ENCODE peak calls at places on chromosome 10, in five cellular contexts. One of them, this sample, is unnamed. For H3K9me3, the result is how much of the 10 kb centered on the place peaks cover.

GRCh38 chr10:91698258-91698657 is 65.4 kb upstream of the PPP1R3C start:
- DNase-seq in transverse colon: no peak
- DNase-seq in stomach: no peak
- DNase-seq in astrocyte: no peak
- DNase-seq in effector memory CD4-positive, alpha-beta T cell: no peak
- DNase-seq in this sample: no peak

GRCh38 chr10:110556993-110557601 is 10.4 kb upstream of the SMC3 start:
- DNase-seq in transverse colon: peak
- DNase-seq in stomach: peak
- DNase-seq in astrocyte: peak
- DNase-seq in effector memory CD4-positive, alpha-beta T cell: no peak
- DNase-seq in this sample: peak

GRCh38 chr10:14244147-14244546 is 86.6 kb downstream of the FRMD4A start:
- DNase-seq in transverse colon: no peak
- DNase-seq in stomach: no peak
- DNase-seq in astrocyte: no peak
- DNase-seq in effector memory CD4-positive, alpha-beta T cell: no peak
- DNase-seq in this sample: peak

GRCh38 chr10:63005246-63005645 is 127.9 kb upstream of the NRBF2 start:
- DNase-seq in transverse colon: no peak
- DNase-seq in stomach: no peak
- DNase-seq in astrocyte: peak
- DNase-seq in effector memory CD4-positive, alpha-beta T cell: no peak
- DNase-seq in this sample: peak

GRCh38 chr10:94065787-94066186 is 72.1 kb downstream of the PLCE1 start:
- DNase-seq in transverse colon: no peak
- DNase-seq in stomach: no peak
- DNase-seq in astrocyte: no peak
- DNase-seq in effector memory CD4-positive, alpha-beta T cell: no peak
- DNase-seq in this sample: no peak

GRCh38 chr10:6583447-6583846 is 3.4 kb upstream of the PRKCQ start:
- DNase-seq in transverse colon: no peak
- DNase-seq in stomach: no peak
- DNase-seq in astrocyte: no peak
- DNase-seq in effector memory CD4-positive, alpha-beta T cell: peak
- DNase-seq in this sample: no peak

GRCh38 chr10:87760195-87760905 is 57.7 kb downstream of the ATAD1 start:
- DNase-seq in transverse colon: no peak
- DNase-seq in stomach: no peak
- DNase-seq in astrocyte: no peak
- DNase-seq in effector memory CD4-positive, alpha-beta T cell: no peak
- DNase-seq in this sample: no peak

GRCh38 chr10:103896225-103896624 is 21.8 kb downstream of the STN1 start:
- DNase-seq in transverse colon: no peak
- DNase-seq in stomach: no peak
- DNase-seq in astrocyte: no peak
- DNase-seq in effector memory CD4-positive, alpha-beta T cell: no peak
- DNase-seq in this sample: peak

GRCh38 chr10:91521444-91521843 is 111.3 kb downstream of the HECTD2 start:
- DNase-seq in transverse colon: no peak
- DNase-seq in stomach: no peak
- DNase-seq in astrocyte: no peak
- DNase-seq in effector memory CD4-positive, alpha-beta T cell: no peak
- DNase-seq in this sample: no peak

GRCh38 chr10:22690614-22691431 is 23.6 kb downstream of the PIP4K2A start:
- DNase-seq in transverse colon: no peak
- DNase-seq in stomach: no peak
- DNase-seq in astrocyte: no peak
- DNase-seq in effector memory CD4-positive, alpha-beta T cell: no peak
- DNase-seq in this sample: no peak

GRCh38 chr10:48901152-48901705 is 38.4 kb downstream of the LRRC18 start:
- DNase-seq in transverse colon: no peak
- DNase-seq in stomach: no peak
- DNase-seq in astrocyte: no peak
- DNase-seq in effector memory CD4-positive, alpha-beta T cell: no peak
- DNase-seq in this sample: no peak

GRCh38 chr10:35463105-35463867 is 127.0 kb downstream of the CCNY start:
- DNase-seq in transverse colon: no peak
- DNase-seq in stomach: no peak
- DNase-seq in astrocyte: no peak
- DNase-seq in effector memory CD4-positive, alpha-beta T cell: no peak
- DNase-seq in this sample: no peak

GRCh38 chr10:4698075-4698474 is 127.9 kb upstream of the AKR1E2 start:
- DNase-seq in transverse colon: no peak
- DNase-seq in stomach: no peak
- DNase-seq in astrocyte: peak
- DNase-seq in effector memory CD4-positive, alpha-beta T cell: no peak
- DNase-seq in this sample: peak

GRCh38 chr10:47402681-47403301 is 18.7 kb upstream of the ZNF488 start:
- DNase-seq in transverse colon: peak
- DNase-seq in stomach: no peak
- DNase-seq in astrocyte: peak
- DNase-seq in effector memory CD4-positive, alpha-beta T cell: no peak
- DNase-seq in this sample: peak

GRCh38 chr10:97333601-97334369 is 744 bp downstream of the FRAT2 start:
- DNase-seq in transverse colon: peak
- DNase-seq in stomach: peak
- DNase-seq in astrocyte: peak
- DNase-seq in effector memory CD4-positive, alpha-beta T cell: no peak
- DNase-seq in this sample: peak

GRCh38 chr10:87505366-87506113 is 847 bp downstream of the MINPP1 start:
- DNase-seq in transverse colon: peak
- DNase-seq in stomach: peak
- DNase-seq in astrocyte: peak
- DNase-seq in effector memory CD4-positive, alpha-beta T cell: peak
- DNase-seq in this sample: peak

GRCh38 chr10:33046792-33047191 is 88.8 kb upstream of the ITGB1 start:
- DNase-seq in transverse colon: no peak
- DNase-seq in stomach: no peak
- DNase-seq in astrocyte: no peak
- DNase-seq in effector memory CD4-positive, alpha-beta T cell: no peak
- DNase-seq in this sample: no peak

GRCh38 chr10:95530561-95530960 is 30.6 kb downstream of the SORBS1 start:
- DNase-seq in transverse colon: no peak
- DNase-seq in stomach: no peak
- DNase-seq in astrocyte: no peak
- DNase-seq in effector memory CD4-positive, alpha-beta T cell: no peak
- DNase-seq in this sample: no peak

GRCh38 chr10:95531041-95531809 is 29.9 kb downstream of the SORBS1 start:
- DNase-seq in transverse colon: no peak
- DNase-seq in stomach: no peak
- DNase-seq in astrocyte: no peak
- DNase-seq in effector memory CD4-positive, alpha-beta T cell: no peak
- DNase-seq in this sample: no peak

GRCh38 chr10:95533590-95533989 is 27.6 kb downstream of the SORBS1 start:
- DNase-seq in transverse colon: no peak
- DNase-seq in stomach: no peak
- DNase-seq in astrocyte: no peak
- DNase-seq in effector memory CD4-positive, alpha-beta T cell: no peak
- DNase-seq in this sample: no peak

GRCh38 chr10:95532536-95532935 is 28.6 kb downstream of the SORBS1 start:
- DNase-seq in transverse colon: no peak
- DNase-seq in stomach: no peak
- DNase-seq in astrocyte: peak
- DNase-seq in effector memory CD4-positive, alpha-beta T cell: no peak
- DNase-seq in this sample: no peak

GRCh38 chr10:95531994-95532399 is 29.2 kb downstream of the SORBS1 start:
- DNase-seq in transverse colon: no peak
- DNase-seq in stomach: no peak
- DNase-seq in astrocyte: no peak
- DNase-seq in effector memory CD4-positive, alpha-beta T cell: no peak
- DNase-seq in this sample: no peak
- H3K4me3 ChIP-seq in transverse colon: no peak
- H3K4me3 ChIP-seq in stomach: no peak
- H3K4me3 ChIP-seq in astrocyte: no peak
- H3K4me3 ChIP-seq in effector memory CD4-positive, alpha-beta T cell: no peak
- H3K4me3 ChIP-seq in this sample: no peak

GRCh38 chr10:123446449-123447156 is 219.6 kb upstream of the GPR26 start:
- DNase-seq in transverse colon: no peak
- DNase-seq in stomach: no peak
- DNase-seq in astrocyte: no peak
- DNase-seq in effector memory CD4-positive, alpha-beta T cell: no peak
- DNase-seq in this sample: no peak
- H3K9me3 ChIP-seq in transverse colon: under half
- H3K9me3 ChIP-seq in stomach: under half
- H3K9me3 ChIP-seq in astrocyte: under half
- H3K9me3 ChIP-seq in effector memory CD4-positive, alpha-beta T cell: under half
- H3K9me3 ChIP-seq in this sample: under half

GRCh38 chr10:133520193-133520738 is 6.9 kb upstream of the CYP2E1 start:
- DNase-seq in transverse colon: peak
- DNase-seq in stomach: peak
- DNase-seq in astrocyte: no peak
- DNase-seq in effector memory CD4-positive, alpha-beta T cell: peak
- DNase-seq in this sample: peak
- H3K4me3 ChIP-seq in transverse colon: peak
- H3K4me3 ChIP-seq in stomach: peak
- H3K4me3 ChIP-seq in astrocyte: peak
- H3K4me3 ChIP-seq in effector memory CD4-positive, alpha-beta T cell: peak
- H3K4me3 ChIP-seq in this sample: peak

GRCh38 chr10:31677198-31678138 is 251.2 kb downstream of the ARHGAP12 start:
- DNase-seq in transverse colon: no peak
- DNase-seq in stomach: no peak
- DNase-seq in astrocyte: no peak
- DNase-seq in effector memory CD4-positive, alpha-beta T cell: no peak
- DNase-seq in this sample: no peak

GRCh38 chr10:31678139-31678536 is 250.5 kb downstream of the ARHGAP12 start:
- DNase-seq in transverse colon: no peak
- DNase-seq in stomach: no peak
- DNase-seq in astrocyte: no peak
- DNase-seq in effector memory CD4-positive, alpha-beta T cell: no peak
- DNase-seq in this sample: no peak

GRCh38 chr10:31679931-31680330 is 248.7 kb downstream of the ARHGAP12 start:
- DNase-seq in transverse colon: no peak
- DNase-seq in stomach: no peak
- DNase-seq in astrocyte: no peak
- DNase-seq in effector memory CD4-positive, alpha-beta T cell: no peak
- DNase-seq in this sample: no peak

GRCh38 chr10:31675726-31676125 is 252.9 kb downstream of the ARHGAP12 start:
- DNase-seq in transverse colon: no peak
- DNase-seq in stomach: no peak
- DNase-seq in astrocyte: no peak
- DNase-seq in effector memory CD4-positive, alpha-beta T cell: no peak
- DNase-seq in this sample: no peak

GRCh38 chr10:31678573-31679122 is 250.0 kb downstream of the ARHGAP12 start:
- DNase-seq in transverse colon: no peak
- DNase-seq in stomach: no peak
- DNase-seq in astrocyte: no peak
- DNase-seq in effector memory CD4-positive, alpha-beta T cell: no peak
- DNase-seq in this sample: no peak
- H3K9me3 ChIP-seq in transverse colon: under half
- H3K9me3 ChIP-seq in stomach: under half
- H3K9me3 ChIP-seq in astrocyte: under half
- H3K9me3 ChIP-seq in effector memory CD4-positive, alpha-beta T cell: under half
- H3K9me3 ChIP-seq in this sample: under half

GRCh38 chr10:25113231-25114035 is 61.4 kb upstream of the GPR158 start:
- DNase-seq in transverse colon: peak
- DNase-seq in stomach: peak
- DNase-seq in astrocyte: peak
- DNase-seq in effector memory CD4-positive, alpha-beta T cell: no peak
- DNase-seq in this sample: peak

GRCh38 chr10:25117757-25118156 is 57.0 kb upstream of the GPR158 start:
- DNase-seq in transverse colon: no peak
- DNase-seq in stomach: no peak
- DNase-seq in astrocyte: peak
- DNase-seq in effector memory CD4-positive, alpha-beta T cell: no peak
- DNase-seq in this sample: no peak

GRCh38 chr10:25114036-25114411 is 60.8 kb upstream of the GPR158 start:
- DNase-seq in transverse colon: no peak
- DNase-seq in stomach: no peak
- DNase-seq in astrocyte: no peak
- DNase-seq in effector memory CD4-positive, alpha-beta T cell: no peak
- DNase-seq in this sample: no peak

DNA sequence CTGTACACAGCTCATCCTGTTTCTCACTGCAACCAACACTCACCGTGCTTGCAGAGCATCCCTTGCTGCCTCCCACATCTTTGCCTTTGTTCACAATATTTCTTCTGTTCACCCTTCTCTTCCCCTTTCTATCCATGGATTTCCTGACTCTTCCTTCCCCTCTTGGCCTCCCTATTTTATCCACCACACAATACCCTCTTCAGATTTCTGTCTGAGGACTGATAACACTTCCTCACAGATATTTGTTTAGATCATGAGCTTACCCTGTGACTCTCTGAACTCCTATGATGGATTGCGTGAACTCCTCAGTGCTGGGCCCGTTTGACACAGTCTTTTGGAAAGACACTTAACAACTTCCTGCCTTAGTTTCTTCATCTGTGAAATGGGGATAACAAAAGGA is 62.8 kb upstream of the GPR158 start:
- DNase-seq in transverse colon: no peak
- DNase-seq in stomach: no peak
- DNase-seq in astrocyte: no peak
- DNase-seq in effector memory CD4-positive, alpha-beta T cell: no peak
- DNase-seq in this sample: no peak
- H3K4me3 ChIP-seq in transverse colon: no peak
- H3K4me3 ChIP-seq in stomach: no peak
- H3K4me3 ChIP-seq in astrocyte: no peak
- H3K4me3 ChIP-seq in effector memory CD4-positive, alpha-beta T cell: no peak
- H3K4me3 ChIP-seq in this sample: no peak

DNA sequence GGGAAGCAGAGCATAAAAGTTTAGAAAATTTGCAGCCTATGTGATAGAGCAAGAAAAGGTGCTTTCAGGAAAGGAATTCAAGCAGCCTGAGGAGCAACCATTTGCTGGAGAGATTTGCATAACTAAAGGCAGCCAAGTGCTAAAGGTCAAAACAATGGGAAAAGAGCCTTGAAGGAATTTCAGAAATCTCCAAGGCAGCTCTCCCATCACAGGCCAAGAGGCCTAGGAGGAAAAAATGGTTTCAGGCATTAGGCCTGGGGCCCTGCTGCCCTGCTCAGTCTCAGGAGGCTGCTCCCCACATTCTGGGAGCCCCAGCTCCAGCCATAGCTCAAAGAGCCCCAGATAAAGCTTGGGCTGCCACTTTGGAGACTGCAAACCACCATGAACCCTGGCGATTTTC is 95.9 kb upstream of the UNC5B start:
- DNase-seq in transverse colon: no peak
- DNase-seq in stomach: no peak
- DNase-seq in astrocyte: no peak
- DNase-seq in effector memory CD4-positive, alpha-beta T cell: no peak
- DNase-seq in this sample: no peak
- H3K9me3 ChIP-seq in transverse colon: under half
- H3K9me3 ChIP-seq in stomach: half or more
- H3K9me3 ChIP-seq in astrocyte: under half
- H3K9me3 ChIP-seq in effector memory CD4-positive, alpha-beta T cell: under half
- H3K9me3 ChIP-seq in this sample: under half

GRCh38 chr10:73871295-73871914 is 3.0 kb downstream of the CAMK2G start:
- DNase-seq in transverse colon: no peak
- DNase-seq in stomach: no peak
- DNase-seq in astrocyte: no peak
- DNase-seq in effector memory CD4-positive, alpha-beta T cell: no peak
- DNase-seq in this sample: no peak
- H3K4me3 ChIP-seq in transverse colon: no peak
- H3K4me3 ChIP-seq in stomach: no peak
- H3K4me3 ChIP-seq in astrocyte: no peak
- H3K4me3 ChIP-seq in effector memory CD4-positive, alpha-beta T cell: no peak
- H3K4me3 ChIP-seq in this sample: no peak

This sample was measured in MG63.